ENCODE peak calls at places on chromosomes 6 and 20, in seven cellular contexts. Z is fibroblast of lung, L is fibroblast of the aortic adventitia, A is hepatic stellate cell, W is Calu3, B is H4, J is GM20000. O is an unnamed sample.
A peak's percentile ranks its signal among the peaks of the same experiment; 100 is the strongest.

GRCh38 chr6:109453156-109453555 is 2.4 kb downstream of the MICAL1 start:
- DNase-seq in B (no peak), L (no peak), Z (no peak), W (no peak), J (no peak), A (no peak), O (no peak)

GRCh38 chr6:155387551-155387950 is 68.1 kb downstream of the NOX3 start:
- DNase-seq in B (no peak), W (no peak), A (no peak), Z (no peak), L (no peak), J (no peak), O (no peak)

GRCh38 chr6:150528648-150529285 is 70.9 kb upstream of the PLEKHG1 start:
- DNase-seq in B (no peak), L (peak; percentile 9), W (no peak), J (no peak), A (no peak), Z (peak; percentile 4), O (peak; percentile 53)

GRCh38 chr6:99241905-99242534 is 107.5 kb downstream of the FAXC start:
- DNase-seq in Z (peak; percentile 22), B (peak; percentile 5), W (peak; percentile 53), A (peak; percentile 11), J (peak; percentile 38), L (peak; percentile 18), O (no peak)

GRCh38 chr20:7792131-7792869 is 148.0 kb downstream of the HAO1 start:
- DNase-seq in L (peak; percentile 27), B (no peak), A (no peak), W (no peak), Z (peak; percentile 24), J (no peak), O (no peak)

GRCh38 chr20:6908673-6909072 is 141.2 kb downstream of the BMP2 start:
- DNase-seq in Z (no peak), L (no peak), W (no peak), J (no peak), A (no peak), B (no peak), O (no peak)

GRCh38 chr6:63799813-63800212 is 164.2 kb downstream of the PHF3 start:
- DNase-seq in A (no peak), L (no peak), B (no peak), W (peak; percentile 20), Z (no peak), J (no peak), O (no peak)

GRCh38 chr6:140879861-140880260 is 1252.9 kb upstream of the GJE1 start:
- DNase-seq in L (peak; percentile 84), J (no peak), B (no peak), Z (peak; percentile 93), A (peak; percentile 12), W (no peak), O (no peak)

GRCh38 chr20:52972965-52973819 is 1.0 kb downstream of the TSHZ2 start:
- DNase-seq in A (no peak), L (no peak), W (peak; percentile 6), B (no peak), J (no peak), Z (no peak), O (peak; percentile 14)

GRCh38 chr6:37459981-37460800 is 27.2 kb downstream of the CMTR1 start:
- DNase-seq in B (no peak), J (no peak), Z (no peak), W (no peak), A (no peak), L (no peak), O (no peak)

GRCh38 chr6:43269273-43270007 is 26.2 kb downstream of the TTBK1 start:
- DNase-seq in L (no peak), J (no peak), B (no peak), A (no peak), Z (no peak), W (peak; percentile 60), O (no peak)

O was measured in left ventricle myocardium inferior.